ENCODE peak calls at places on chromosomes 6 and 20, in nine cellular contexts. C is tibial artery; Z is pancreas; M is gastrocnemius medialis; I is sigmoid colon; W is GM23338; T is naive thymus-derived CD4-positive, alpha-beta T cell; E is skeletal muscle cell; K is mammary epithelial cell. V is an unnamed sample.

GRCh38 chr6:145749632-145750031 is 14.3 kb upstream of the EPM2A start:
- DNase-seq in M (no peak), K (peak; percentile 64), C (no peak), W (no peak), E (peak; percentile 83), I (no peak), T (no peak), Z (no peak), V (no peak)

GRCh38 chr6:71287038-71287437 is 1.6 kb upstream of the OGFRL1 start:
- DNase-seq in C (peak; percentile 55), W (no peak), I (peak; percentile 71), M (peak; percentile 39), E (no peak), T (no peak), Z (peak; percentile 20), K (no peak), V (no peak)

GRCh38 chr6:136958168-136958567 is 36.1 kb downstream of the SLC35D3 start:
- DNase-seq in C (no peak), W (peak; percentile 45), E (no peak), I (no peak), Z (no peak), T (no peak), K (no peak), M (no peak), V (no peak)

GRCh38 chr6:105402090-105402980 is 547 bp downstream of the PREP start:
- DNase-seq in W (peak; percentile 40), C (peak; percentile 33), E (no peak), M (peak; percentile 13), K (peak; percentile 41), Z (no peak), I (peak; percentile 65), T (no peak), V (peak; percentile 60)

GRCh38 chr20:62356143-62356947 is 10.8 kb downstream of the LAMA5 start:
- DNase-seq in E (no peak), Z (no peak), K (no peak), I (peak; percentile 71), C (no peak), M (no peak), T (no peak), W (no peak), V (no peak)

GRCh38 chr6:16739329-16739801 is 21.9 kb downstream of the ATXN1 start:
- DNase-seq in I (peak; percentile 74), T (no peak), W (peak; percentile 30), C (no peak), Z (no peak), K (peak; percentile 84), M (peak; percentile 64), E (no peak), V (no peak)

GRCh38 chr6:157150076-157150475 is 173.2 kb downstream of the TMEM242 start:
- DNase-seq in M (no peak), W (no peak), Z (no peak), K (no peak), E (peak; percentile 84), C (no peak), I (no peak), T (no peak), V (no peak)

GRCh38 chr20:35474504-35474903 is 19.1 kb downstream of the CEP250 start:
- DNase-seq in C (no peak), M (no peak), K (no peak), T (no peak), Z (no peak), E (no peak), I (no peak), W (no peak), V (no peak)

GRCh38 chr6:136964368-136964767 is 42.3 kb downstream of the SLC35D3 start:
- DNase-seq in T (no peak), Z (no peak), W (no peak), E (no peak), I (no peak), M (no peak), K (no peak), C (no peak), V (peak; percentile 87)

GRCh38 chr6:116764961-116765841 is at the start of gene FAM162B:
- DNase-seq in I (peak; percentile 67), M (no peak), K (peak; percentile 1), T (no peak), C (no peak), Z (peak; percentile 4), E (no peak), W (peak; percentile 75), V (peak; percentile 5)

GRCh38 chr6:134282816-134283215 is 35.1 kb downstream of the SGK1 start:
- DNase-seq in C (no peak), T (no peak), M (no peak), W (no peak), K (no peak), E (no peak), I (no peak), Z (no peak), V (no peak)

GRCh38 chr6:168319279-168320051 is at the start of gene DACT2:
- DNase-seq in I (no peak), E (no peak), C (no peak), W (peak; percentile 67), K (no peak), M (no peak), Z (no peak), T (no peak), V (no peak)

GRCh38 chr20:5119435-5120188 is at the start of gene PCNA:
- DNase-seq in C (peak; percentile 98), K (peak; percentile 99), Z (peak; percentile 96), I (peak; percentile 99), T (peak; percentile 85), W (peak; percentile 99), E (peak; percentile 88), M (peak; percentile 94), V (peak; percentile 99)
- H3K4me3 ChIP-seq in C (peak within 1 kb of the TSS; percentile 94), K (peak within 1 kb of the TSS; percentile 83), Z (peak within 1 kb of the TSS; percentile 71), I (peak within 1 kb of the TSS; percentile 67), T (peak within 1 kb of the TSS; percentile 98), W (peak within 1 kb of the TSS; percentile 98), E (peak within 1 kb of the TSS; percentile 99), M (peak within 1 kb of the TSS; percentile 93), V (peak within 1 kb of the TSS; percentile 68)

GRCh38 chr20:48892849-48893352 is 28.6 kb upstream of the ARFGEF2 start:
- DNase-seq in E (peak; percentile 14), T (no peak), C (no peak), Z (no peak), W (no peak), K (no peak), I (no peak), M (peak; percentile 75), V (no peak)

GRCh38 chr20:48889155-48889790 is 32.2 kb upstream of the ARFGEF2 start:
- DNase-seq in E (no peak), Z (no peak), M (no peak), W (no peak), C (no peak), K (no peak), I (no peak), T (no peak), V (no peak)

GRCh38 chr20:48893374-48893773 is 28.1 kb upstream of the ARFGEF2 start:
- DNase-seq in W (no peak), K (no peak), C (no peak), I (no peak), M (no peak), T (no peak), E (no peak), Z (no peak), V (no peak)

GRCh38 chr20:48892049-48892470 is 29.5 kb upstream of the ARFGEF2 start:
- DNase-seq in Z (no peak), E (no peak), I (no peak), K (no peak), T (no peak), M (no peak), W (no peak), C (no peak), V (no peak)

GRCh38 chr20:48891235-48892048 is 30.1 kb upstream of the ARFGEF2 start:
- DNase-seq in I (no peak), T (no peak), C (no peak), K (no peak), M (no peak), W (no peak), E (no peak), Z (no peak), V (no peak)
- H3K4me3 ChIP-seq in I (no peak overlapping the region), T (no peak overlapping the region), C (no peak overlapping the region), K (no peak overlapping the region), M (no peak overlapping the region), W (no peak overlapping the region), E (no peak overlapping the region), Z (no peak overlapping the region), V (no peak overlapping the region)

GRCh38 chr6:84753173-84753572 is 11.2 kb downstream of the TBX18 start:
- DNase-seq in M (no peak), W (no peak), I (no peak), K (no peak), Z (no peak), T (no peak), E (no peak), C (no peak), V (no peak)

GRCh38 chr6:84748331-84748730 is 16.1 kb downstream of the TBX18 start:
- DNase-seq in E (no peak), K (no peak), W (no peak), I (no peak), Z (no peak), M (no peak), T (no peak), C (no peak), V (no peak)

GRCh38 chr6:84749181-84749580 is 15.2 kb downstream of the TBX18 start:
- DNase-seq in T (no peak), M (no peak), Z (no peak), E (no peak), C (no peak), W (no peak), K (no peak), I (no peak), V (no peak)

GRCh38 chr6:84756466-84756865 is 7.9 kb downstream of the TBX18 start:
- DNase-seq in E (no peak), Z (no peak), T (no peak), W (no peak), C (no peak), I (no peak), M (no peak), K (no peak), V (no peak)

DNA sequence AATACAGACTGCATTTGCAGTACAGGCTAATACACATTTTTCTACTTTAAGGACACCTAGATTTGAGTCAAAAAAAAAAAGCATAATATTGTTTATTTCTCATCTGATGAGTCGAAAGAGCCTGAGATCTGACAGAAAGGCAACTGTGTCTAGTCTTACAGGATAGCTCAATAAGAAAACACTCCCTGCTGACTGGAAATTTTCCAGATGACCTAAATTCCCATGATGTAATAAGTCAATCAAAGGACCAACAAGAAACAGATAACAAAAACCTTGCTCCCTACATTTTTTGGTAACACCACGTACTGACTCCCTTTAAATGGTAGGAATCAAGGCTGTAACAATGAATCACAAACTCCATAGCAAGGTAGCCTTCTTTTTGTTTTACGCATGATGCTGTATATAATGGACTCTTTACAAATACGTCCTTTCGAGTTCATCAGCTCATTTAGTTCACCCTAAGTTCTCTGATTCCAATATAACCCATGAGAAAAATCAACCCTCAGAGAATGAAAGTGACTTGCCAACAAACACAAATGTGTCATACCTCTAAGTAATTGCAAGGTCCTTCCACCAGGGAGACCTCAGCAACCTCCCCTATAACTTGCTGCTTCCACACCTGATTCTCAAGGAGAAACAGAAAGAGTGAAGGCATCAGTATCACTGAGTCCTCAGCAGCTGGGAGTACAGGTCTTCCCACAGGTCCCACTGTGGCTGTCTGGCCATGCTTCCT is 12.1 kb downstream of the TBX18 start:
- DNase-seq in K (no peak), T (no peak), M (no peak), C (no peak), Z (no peak), W (peak; percentile 35), E (no peak), I (no peak), V (no peak)
- H3K4me3 ChIP-seq in K (no peak overlapping the region), T (no peak overlapping the region), M (no peak overlapping the region), C (peak overlapping the region; percentile 14), Z (no peak overlapping the region), W (no peak overlapping the region), E (no peak overlapping the region), I (no peak overlapping the region), V (no peak overlapping the region)

GRCh38 chr20:19301843-19302242 is 89.4 kb downstream of the SLC24A3 start:
- DNase-seq in M (no peak), K (no peak), Z (no peak), I (no peak), C (no peak), W (no peak), E (no peak), T (no peak), V (no peak)
- H3K4me3 ChIP-seq in M (no peak overlapping the region), K (no peak overlapping the region), Z (no peak overlapping the region), I (no peak overlapping the region), C (no peak overlapping the region), W (no peak overlapping the region), E (no peak overlapping the region), T (no peak overlapping the region), V (no peak overlapping the region)